ENCODE peak calls at places on chromosomes 3 and 15, in ten cellular contexts. W is OCI-LY7, A is tibial artery, G is right lobe of liver, P is SJSA1, C is right atrium auricular region, S is IMR-90, Z is upper lobe of right lung, L is Karpas-422, H is HAP-1. I is an unnamed sample.

GRCh38 chr15:32683906-32684584 is 33.8 kb upstream of the GREM1 start:
- DNase-seq in A (no peak), W (no peak), C (no peak), L (no peak), G (no peak), S (peak), H (no peak), P (no peak), Z (no peak), I (no peak)

GRCh38 chr15:25385986-25386385 is 52.8 kb downstream of the UBE3A start:
- DNase-seq in W (no peak), G (no peak), L (no peak), H (no peak), C (no peak), Z (no peak), A (no peak), S (no peak), P (no peak), I (no peak)

GRCh38 chr3:144840866-144841265 is 869.2 kb downstream of the DIPK2A start:
- DNase-seq in G (no peak), P (no peak), S (no peak), A (no peak), L (no peak), H (no peak), C (no peak), W (no peak), Z (no peak), I (no peak)

GRCh38 chr3:30343861-30344260 is 262.5 kb upstream of the TGFBR2 start:
- DNase-seq in A (no peak), C (no peak), S (no peak), H (no peak), W (no peak), P (no peak), G (no peak), L (no peak), Z (no peak), I (no peak)

GRCh38 chr3:31166249-31166885 is 271.9 kb upstream of the GADL1 start:
- DNase-seq in C (no peak), A (peak), Z (no peak), P (peak), S (peak), W (no peak), H (peak), L (no peak), G (no peak), I (no peak)

GRCh38 chr3:169072494-169072893 is 591.0 kb downstream of the MECOM start:
- DNase-seq in A (no peak), L (no peak), Z (no peak), S (peak), P (no peak), W (no peak), H (no peak), G (no peak), C (no peak), I (no peak)

GRCh38 chr15:29242466-29243242 is 27.0 kb downstream of the NSMCE3 start:
- DNase-seq in A (no peak), P (no peak), L (no peak), H (no peak), Z (no peak), G (no peak), S (peak), C (no peak), W (no peak), I (no peak)

GRCh38 chr3:94304953-94305352 is 242.1 kb downstream of the NSUN3 start:
- DNase-seq in A (no peak), L (no peak), C (no peak), Z (no peak), G (no peak), S (no peak), H (no peak), P (no peak), W (no peak), I (no peak)

GRCh38 chr3:57803647-57804081 is 47.6 kb downstream of the SLMAP start:
- DNase-seq in A (no peak), P (peak), G (no peak), S (peak), L (no peak), Z (no peak), C (no peak), H (peak), W (no peak), I (no peak)

GRCh38 chr15:84600331-84600686 is 500 bp upstream of the ZSCAN2 start:
- DNase-seq in G (peak), H (peak), L (peak), S (peak), W (peak), C (peak), A (peak), P (peak), Z (peak), I (peak)

GRCh38 chr3:128914966-128915645 is 35.7 kb downstream of the ACAD9 start:
- DNase-seq in H (no peak), P (no peak), A (peak), W (no peak), C (no peak), G (peak), Z (peak), S (no peak), L (no peak), I (no peak)

GRCh38 chr15:73965094-73965729 is 26.9 kb downstream of the STOML1 start:
- DNase-seq in C (no peak), G (peak), Z (peak), L (no peak), W (peak), S (no peak), H (no peak), A (peak), P (no peak), I (no peak)

GRCh38 chr3:23712656-23713559 is 92.8 kb upstream of the UBE2E1 start:
- DNase-seq in A (no peak), P (no peak), L (no peak), H (no peak), G (no peak), W (no peak), Z (no peak), S (peak), C (peak), I (no peak)

GRCh38 chr3:64666171-64666581 is 21.6 kb downstream of the ADAMTS9 start:
- DNase-seq in W (no peak), L (no peak), H (no peak), S (no peak), A (no peak), Z (no peak), P (peak), G (no peak), C (no peak), I (no peak)

GRCh38 chr3:135650309-135650708 is 315.2 kb upstream of the PPP2R3A start:
- DNase-seq in L (no peak), W (no peak), A (no peak), S (no peak), G (no peak), H (no peak), C (no peak), Z (no peak), P (no peak), I (no peak)

GRCh38 chr3:114344492-114344891 is 50.7 kb downstream of the TIGIT start:
- DNase-seq in P (no peak), C (no peak), W (no peak), Z (no peak), A (no peak), H (no peak), G (no peak), L (no peak), S (no peak), I (no peak)

GRCh38 chr15:77748078-77749064 is 115.7 kb upstream of the LINGO1 start:
- DNase-seq in A (no peak), S (no peak), L (no peak), H (no peak), C (no peak), G (no peak), W (no peak), P (no peak), Z (no peak), I (no peak)

GRCh38 chr3:189766416-189766815 is 135.2 kb downstream of the TP63 start:
- DNase-seq in L (no peak), S (peak), C (no peak), A (no peak), P (no peak), H (no peak), W (no peak), G (no peak), Z (no peak), I (no peak)

GRCh38 chr15:77418341-77419049 is 1.4 kb downstream of the PEAK1 start:
- DNase-seq in L (no peak), G (no peak), W (no peak), H (no peak), A (no peak), P (peak), Z (no peak), C (no peak), S (peak), I (no peak)

GRCh38 chr3:177928156-177928555 is 608.1 kb upstream of the KCNMB2 start:
- DNase-seq in S (peak), G (no peak), P (peak), L (no peak), H (no peak), A (no peak), W (no peak), Z (no peak), C (no peak), I (no peak)

GRCh38 chr3:18144571-18144970 is 280.6 kb downstream of the SATB1 start:
- DNase-seq in C (no peak), Z (no peak), G (no peak), H (no peak), A (no peak), W (no peak), P (no peak), S (no peak), L (no peak), I (no peak)

GRCh38 chr3:174233511-174233910 is 625.6 kb upstream of the NAALADL2 start:
- DNase-seq in S (no peak), W (no peak), H (no peak), P (no peak), C (no peak), L (no peak), A (no peak), G (no peak), Z (no peak), I (no peak)

GRCh38 chr15:20340331-20340811 is 201.2 kb downstream of the GOLGA6L6 start:
- DNase-seq in A (peak), Z (peak), L (no peak), P (no peak), W (no peak), S (peak), C (peak), G (peak), H (no peak), I (peak)

GRCh38 chr15:58064119-58065010 is 1.1 kb downstream of the ALDH1A2 start:
- DNase-seq in S (no peak), A (no peak), W (no peak), L (no peak), P (no peak), H (peak), G (no peak), Z (no peak), C (no peak), I (no peak)

GRCh38 chr3:4761759-4762158 is 217.5 kb upstream of the BHLHE40 start:
- DNase-seq in S (no peak), P (no peak), A (no peak), W (no peak), Z (no peak), L (no peak), G (no peak), C (no peak), H (no peak), I (no peak)

GRCh38 chr3:36701249-36701572 is 63.1 kb downstream of the DCLK3 start:
- DNase-seq in P (no peak), S (no peak), H (no peak), C (no peak), L (no peak), G (no peak), A (no peak), W (no peak), Z (no peak), I (no peak)

GRCh38 chr3:124775776-124776336 is 45.6 kb downstream of the UMPS start:
- DNase-seq in A (no peak), Z (no peak), G (no peak), S (no peak), C (no peak), W (no peak), P (no peak), L (no peak), H (no peak), I (no peak)

GRCh38 chr15:82081904-82082810 is 36.3 kb upstream of the MEX3B start:
- DNase-seq in W (no peak), P (peak), G (no peak), S (peak), Z (no peak), A (no peak), L (peak), H (no peak), C (no peak), I (no peak)

GRCh38 chr3:146274833-146275232 is 23.9 kb upstream of the PLSCR4 start:
- DNase-seq in W (no peak), P (no peak), A (no peak), C (no peak), S (peak), G (no peak), H (no peak), L (no peak), Z (no peak), I (no peak)

GRCh38 chr3:34248352-34248751 is 449.9 kb downstream of the PDCD6IP start:
- DNase-seq in P (no peak), C (no peak), H (no peak), A (no peak), Z (no peak), S (no peak), G (no peak), W (no peak), L (no peak), I (no peak)

DNA sequence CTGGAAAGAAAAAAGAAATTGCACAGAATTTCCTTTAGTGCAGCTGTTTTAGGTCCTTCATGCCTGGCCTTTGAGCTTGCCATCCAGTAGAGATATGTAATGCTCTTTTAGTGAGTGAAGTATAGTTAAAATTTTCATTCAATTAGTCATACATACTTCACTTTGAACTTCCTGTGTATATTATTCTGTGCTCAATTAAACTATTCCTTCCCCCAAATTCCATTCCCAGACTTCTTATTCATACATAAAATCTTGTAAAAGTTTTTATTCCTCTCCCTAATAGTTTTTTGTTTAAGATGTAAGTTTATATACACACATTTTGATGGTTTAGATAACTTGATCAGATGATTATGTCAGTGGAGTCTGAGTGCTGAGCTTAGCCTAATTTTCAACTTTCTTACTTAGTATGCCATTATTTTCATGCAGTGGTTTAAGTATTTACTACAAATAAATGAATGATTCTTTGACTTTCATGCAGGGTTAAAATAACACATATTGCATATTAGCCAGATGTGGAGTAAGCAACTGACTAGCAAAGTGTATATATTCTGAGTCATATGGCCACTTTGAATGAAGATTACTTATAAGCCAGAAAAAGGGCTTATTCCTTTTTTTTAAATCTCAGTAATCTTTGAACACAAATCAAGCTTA is 42.5 kb upstream of the ABHD10 start:
- DNase-seq in S (peak), H (no peak), C (no peak), W (no peak), L (no peak), P (peak), A (no peak), Z (no peak), G (no peak), I (no peak)
- H3K4me3 ChIP-seq in S (no peak), H (no peak), C (no peak), W (no peak), L (no peak), P (no peak), A (no peak), Z (no peak), G (no peak), I (no peak)

DNA sequence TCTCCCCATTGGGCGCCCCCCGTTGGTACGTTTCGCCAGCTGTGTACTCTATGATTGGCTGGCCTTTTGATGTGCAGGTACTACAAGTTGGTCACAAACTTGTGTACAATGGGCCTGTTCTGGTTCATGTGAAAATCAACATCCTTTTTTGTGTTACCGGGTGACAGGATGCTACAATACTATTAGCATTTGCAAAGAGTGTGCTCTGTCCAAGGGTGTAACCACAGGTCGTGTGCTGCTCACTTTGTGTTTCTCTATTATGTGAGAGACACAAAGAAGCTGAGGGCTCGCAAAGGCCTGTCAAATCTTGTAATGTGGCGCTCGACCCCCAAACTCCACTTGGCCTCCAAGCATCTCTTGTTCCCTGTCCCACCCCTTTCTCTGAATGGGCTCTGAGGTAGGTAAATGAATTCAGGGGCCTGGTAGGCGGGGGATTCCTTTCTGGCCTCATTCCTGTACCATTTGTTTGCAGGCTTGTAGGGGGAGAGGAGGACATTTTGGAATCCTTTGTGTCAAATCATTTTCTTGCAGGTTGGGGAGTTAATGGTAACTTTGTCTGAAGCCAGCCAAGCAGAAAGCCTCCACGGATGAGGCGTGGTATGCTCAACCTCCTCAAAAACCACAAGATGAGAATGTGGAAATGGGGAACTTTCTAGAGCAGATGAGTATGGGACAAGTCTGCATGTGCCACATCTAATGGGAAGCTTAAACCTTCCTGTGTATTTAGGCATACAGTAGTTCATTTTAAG is 109.1 kb downstream of the OPA1 start:
- DNase-seq in L (no peak), P (no peak), S (peak), C (no peak), W (peak), A (no peak), G (no peak), Z (no peak), H (no peak), I (no peak)
- H3K4me3 ChIP-seq in L (no peak), P (no peak), S (no peak), C (no peak), W (no peak), A (no peak), G (no peak), Z (no peak), H (no peak), I (no peak)

DNA sequence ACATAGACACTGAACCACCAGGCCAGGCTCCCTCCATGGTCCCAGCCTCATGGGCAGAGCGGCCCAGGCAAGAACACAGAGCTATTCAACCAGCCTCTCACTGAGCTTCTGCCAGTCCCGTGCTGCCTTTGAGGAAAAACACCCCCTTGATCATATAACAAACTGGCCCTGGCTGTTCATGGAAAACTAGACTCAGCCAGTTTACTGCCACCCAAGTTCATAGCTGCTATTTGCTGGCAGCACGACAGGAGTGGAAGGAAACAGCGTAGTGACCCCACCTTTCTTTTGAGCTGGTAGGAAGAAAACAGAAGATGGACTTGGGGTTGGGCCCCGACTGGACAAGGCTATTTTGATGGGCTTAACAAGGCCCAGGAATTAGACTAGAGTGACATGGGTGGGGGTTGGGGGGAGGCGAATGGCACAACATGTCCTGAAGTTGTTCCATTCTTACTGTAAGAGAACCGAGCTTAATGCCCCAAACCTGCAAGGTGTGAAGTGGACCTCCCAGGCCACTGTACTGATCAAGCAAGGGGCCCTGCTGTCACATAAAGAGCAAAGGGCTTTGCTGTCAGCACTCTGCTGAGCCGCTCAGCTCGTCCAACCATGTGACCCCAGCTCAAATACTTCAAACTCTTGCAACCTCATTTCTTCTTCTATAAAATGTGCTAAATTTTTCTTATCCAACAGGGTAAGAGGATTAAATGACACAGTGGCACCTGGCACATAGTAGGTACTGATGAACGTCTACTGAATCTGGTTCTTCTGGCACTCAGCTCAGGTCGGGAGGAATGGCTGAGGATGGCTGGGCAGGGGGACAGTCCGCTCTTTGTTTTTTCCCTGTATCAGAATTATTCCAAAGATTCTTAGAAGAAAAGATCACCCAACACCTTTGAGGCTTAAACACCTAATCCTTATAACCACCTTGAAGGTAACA is 1.5 kb downstream of the FBXL22 start:
- DNase-seq in L (no peak), P (no peak), Z (no peak), C (no peak), A (peak), W (no peak), H (no peak), S (no peak), G (no peak), I (no peak)
- H3K4me3 ChIP-seq in L (peak), P (no peak), Z (peak), C (peak), A (peak), W (no peak), H (no peak), S (no peak), G (peak), I (no peak)

DNA sequence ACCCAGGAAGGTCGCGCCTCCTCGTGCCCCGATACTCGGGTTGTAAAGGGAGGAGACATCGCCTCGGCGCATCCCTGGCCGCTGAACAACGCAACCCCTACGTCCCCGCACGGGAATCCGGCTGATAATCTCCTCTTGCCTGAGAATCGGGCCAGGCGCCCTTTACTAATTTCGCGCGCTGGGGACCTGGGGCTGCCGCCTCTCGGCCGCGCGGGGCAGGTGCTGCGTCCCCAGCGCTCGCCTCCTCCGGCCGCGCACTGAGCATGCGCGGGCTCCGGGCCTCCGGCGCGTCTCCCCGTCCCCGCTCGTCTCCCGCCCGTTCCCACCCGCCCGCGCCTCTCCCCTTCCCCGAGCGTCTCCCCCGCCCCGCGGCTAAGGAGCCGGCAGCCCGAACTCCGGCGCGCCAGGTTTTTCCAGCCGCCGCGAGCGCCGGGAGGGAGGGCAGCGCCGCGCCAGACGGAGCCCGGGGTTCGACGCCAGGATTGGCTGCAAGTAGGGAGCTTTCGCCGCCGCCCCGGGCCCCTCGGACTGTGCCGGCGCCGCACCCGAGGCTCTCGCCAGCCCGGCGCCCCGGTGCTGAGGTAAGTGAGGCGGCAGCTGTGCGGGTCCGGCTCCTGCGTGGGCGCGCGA is at the start of gene CNTN4:
- DNase-seq in W (no peak), H (peak), S (no peak), P (no peak), Z (peak), A (peak), C (no peak), G (peak), L (no peak), I (peak)
- H3K4me3 ChIP-seq in W (no peak), H (peak), S (no peak), P (no peak), Z (peak), A (peak), C (peak), G (peak), L (no peak), I (peak)

GRCh38 chr15:88913850-88914169 is 631 bp upstream of the MFGE8 start:
- DNase-seq in G (no peak), L (no peak), S (no peak), A (no peak), C (no peak), H (no peak), P (no peak), Z (no peak), W (no peak), I (no peak)
- H3K4me3 ChIP-seq in G (peak), L (peak), S (peak), A (peak), C (peak), H (peak), P (peak), Z (peak), W (peak), I (no peak)

I was measured in mucosa of descending colon.